ENCODE peak calls at places on chromosomes 12 and 14, in ten cellular contexts. One of them, this sample, is unnamed.

GRCh38 chr14:75649773-75650172 is 10.9 kb downstream of the ERG28 start:
- DNase-seq in AG04449: no peak
- DNase-seq in NCI-H1092 treated with DMSO at 0.1 percent for 48 hours: no peak
- DNase-seq in SW480: no peak
- DNase-seq in activated T-cell treated with anti-CD3 and anti-CD28 coated beads, Interleukin-2, amount 50 U/mL, for 48 hours: no peak
- DNase-seq in progenitor cell of endocrine pancreas: no peak
- DNase-seq in psoas muscle: no peak
- DNase-seq in NCI-H524: no peak
- DNase-seq in RPMI7951: no peak
- DNase-seq in NCI-H1417: no peak
- DNase-seq in this sample: no peak

GRCh38 chr14:105165134-105165704 is 3.4 kb downstream of the JAG2 start:
- DNase-seq in AG04449: no peak
- DNase-seq in NCI-H1092 treated with DMSO at 0.1 percent for 48 hours: no peak
- DNase-seq in SW480: peak; percentile 87
- DNase-seq in activated T-cell treated with anti-CD3 and anti-CD28 coated beads, Interleukin-2, amount 50 U/mL, for 48 hours: no peak
- DNase-seq in progenitor cell of endocrine pancreas: no peak
- DNase-seq in psoas muscle: no peak
- DNase-seq in NCI-H524: no peak
- DNase-seq in RPMI7951: no peak
- DNase-seq in NCI-H1417: peak; percentile 87
- DNase-seq in this sample: no peak

GRCh38 chr12:6872073-6873048 is 742 bp downstream of the SPSB2 start:
- DNase-seq in AG04449: no peak
- DNase-seq in NCI-H1092 treated with DMSO at 0.1 percent for 48 hours: peak; percentile 54
- DNase-seq in SW480: peak; percentile 78
- DNase-seq in activated T-cell treated with anti-CD3 and anti-CD28 coated beads, Interleukin-2, amount 50 U/mL, for 48 hours: peak; percentile 95
- DNase-seq in progenitor cell of endocrine pancreas: peak; percentile 98
- DNase-seq in psoas muscle: peak; percentile 93
- DNase-seq in NCI-H524: peak; percentile 22
- DNase-seq in RPMI7951: peak; percentile 63
- DNase-seq in NCI-H1417: peak; percentile 76
- DNase-seq in this sample: peak; percentile 98

GRCh38 chr14:35121026-35121886 is 534 bp downstream of the PPP2R3C start:
- DNase-seq in AG04449: no peak
- DNase-seq in NCI-H1092 treated with DMSO at 0.1 percent for 48 hours: no peak
- DNase-seq in SW480: no peak
- DNase-seq in activated T-cell treated with anti-CD3 and anti-CD28 coated beads, Interleukin-2, amount 50 U/mL, for 48 hours: peak; percentile 41
- DNase-seq in progenitor cell of endocrine pancreas: no peak
- DNase-seq in psoas muscle: no peak
- DNase-seq in NCI-H524: no peak
- DNase-seq in RPMI7951: peak; percentile 10
- DNase-seq in NCI-H1417: peak; percentile 47
- DNase-seq in this sample: peak; percentile 90

GRCh38 chr14:61365667-61366194 is 44.4 kb downstream of the PRKCH start:
- DNase-seq in AG04449: no peak
- DNase-seq in NCI-H1092 treated with DMSO at 0.1 percent for 48 hours: no peak
- DNase-seq in SW480: no peak
- DNase-seq in activated T-cell treated with anti-CD3 and anti-CD28 coated beads, Interleukin-2, amount 50 U/mL, for 48 hours: no peak
- DNase-seq in progenitor cell of endocrine pancreas: no peak
- DNase-seq in psoas muscle: no peak
- DNase-seq in NCI-H524: no peak
- DNase-seq in RPMI7951: no peak
- DNase-seq in NCI-H1417: no peak
- DNase-seq in this sample: no peak

GRCh38 chr14:56216631-56217379 is 98.6 kb downstream of the PELI2 start:
- DNase-seq in AG04449: no peak
- DNase-seq in NCI-H1092 treated with DMSO at 0.1 percent for 48 hours: peak; percentile 77
- DNase-seq in SW480: no peak
- DNase-seq in activated T-cell treated with anti-CD3 and anti-CD28 coated beads, Interleukin-2, amount 50 U/mL, for 48 hours: no peak
- DNase-seq in progenitor cell of endocrine pancreas: no peak
- DNase-seq in psoas muscle: peak; percentile 69
- DNase-seq in NCI-H524: peak; percentile 56
- DNase-seq in RPMI7951: peak; percentile 22
- DNase-seq in NCI-H1417: peak; percentile 28
- DNase-seq in this sample: no peak

GRCh38 chr12:95286713-95287112 is 69.1 kb downstream of the VEZT start:
- DNase-seq in AG04449: no peak
- DNase-seq in NCI-H1092 treated with DMSO at 0.1 percent for 48 hours: no peak
- DNase-seq in SW480: no peak
- DNase-seq in activated T-cell treated with anti-CD3 and anti-CD28 coated beads, Interleukin-2, amount 50 U/mL, for 48 hours: no peak
- DNase-seq in progenitor cell of endocrine pancreas: no peak
- DNase-seq in psoas muscle: no peak
- DNase-seq in NCI-H524: no peak
- DNase-seq in RPMI7951: no peak
- DNase-seq in NCI-H1417: no peak
- DNase-seq in this sample: no peak

GRCh38 chr12:86143162-86143561 is 113.0 kb downstream of the MGAT4C start:
- DNase-seq in AG04449: no peak
- DNase-seq in NCI-H1092 treated with DMSO at 0.1 percent for 48 hours: no peak
- DNase-seq in SW480: no peak
- DNase-seq in activated T-cell treated with anti-CD3 and anti-CD28 coated beads, Interleukin-2, amount 50 U/mL, for 48 hours: no peak
- DNase-seq in progenitor cell of endocrine pancreas: no peak
- DNase-seq in psoas muscle: no peak
- DNase-seq in NCI-H524: no peak
- DNase-seq in RPMI7951: no peak
- DNase-seq in NCI-H1417: no peak
- DNase-seq in this sample: no peak

GRCh38 chr14:49461529-49462401 is 124.4 kb downstream of the RPS29 start:
- DNase-seq in AG04449: peak; percentile 33
- DNase-seq in NCI-H1092 treated with DMSO at 0.1 percent for 48 hours: peak; percentile 61
- DNase-seq in SW480: peak; percentile 63
- DNase-seq in activated T-cell treated with anti-CD3 and anti-CD28 coated beads, Interleukin-2, amount 50 U/mL, for 48 hours: peak; percentile 36
- DNase-seq in progenitor cell of endocrine pancreas: no peak
- DNase-seq in psoas muscle: no peak
- DNase-seq in NCI-H524: peak; percentile 75
- DNase-seq in RPMI7951: peak; percentile 60
- DNase-seq in NCI-H1417: peak; percentile 32
- DNase-seq in this sample: no peak

GRCh38 chr12:110344657-110345056 is 58.9 kb downstream of the ANAPC7 start:
- DNase-seq in AG04449: no peak
- DNase-seq in NCI-H1092 treated with DMSO at 0.1 percent for 48 hours: no peak
- DNase-seq in SW480: no peak
- DNase-seq in activated T-cell treated with anti-CD3 and anti-CD28 coated beads, Interleukin-2, amount 50 U/mL, for 48 hours: peak; percentile 14
- DNase-seq in progenitor cell of endocrine pancreas: no peak
- DNase-seq in psoas muscle: no peak
- DNase-seq in NCI-H524: no peak
- DNase-seq in RPMI7951: no peak
- DNase-seq in NCI-H1417: no peak
- DNase-seq in this sample: no peak

GRCh38 chr14:102819790-102820330 is 42.6 kb downstream of the TRAF3 start:
- DNase-seq in AG04449: no peak
- DNase-seq in NCI-H1092 treated with DMSO at 0.1 percent for 48 hours: no peak
- DNase-seq in SW480: peak; percentile 21
- DNase-seq in activated T-cell treated with anti-CD3 and anti-CD28 coated beads, Interleukin-2, amount 50 U/mL, for 48 hours: no peak
- DNase-seq in progenitor cell of endocrine pancreas: no peak
- DNase-seq in psoas muscle: no peak
- DNase-seq in NCI-H524: no peak
- DNase-seq in RPMI7951: no peak
- DNase-seq in NCI-H1417: no peak
- DNase-seq in this sample: no peak

GRCh38 chr12:125983784-125984510 is 918.7 kb downstream of the AACS start:
- DNase-seq in AG04449: no peak
- DNase-seq in NCI-H1092 treated with DMSO at 0.1 percent for 48 hours: no peak
- DNase-seq in SW480: no peak
- DNase-seq in activated T-cell treated with anti-CD3 and anti-CD28 coated beads, Interleukin-2, amount 50 U/mL, for 48 hours: no peak
- DNase-seq in progenitor cell of endocrine pancreas: peak; percentile 30
- DNase-seq in psoas muscle: no peak
- DNase-seq in NCI-H524: peak; percentile 4
- DNase-seq in RPMI7951: no peak
- DNase-seq in NCI-H1417: no peak
- DNase-seq in this sample: peak; percentile 89

GRCh38 chr14:55739967-55740707 is 160.1 kb downstream of the KTN1 start:
- DNase-seq in AG04449: no peak
- DNase-seq in NCI-H1092 treated with DMSO at 0.1 percent for 48 hours: no peak
- DNase-seq in SW480: no peak
- DNase-seq in activated T-cell treated with anti-CD3 and anti-CD28 coated beads, Interleukin-2, amount 50 U/mL, for 48 hours: no peak
- DNase-seq in progenitor cell of endocrine pancreas: no peak
- DNase-seq in psoas muscle: peak; percentile 59
- DNase-seq in NCI-H524: no peak
- DNase-seq in RPMI7951: no peak
- DNase-seq in NCI-H1417: no peak
- DNase-seq in this sample: peak; percentile 53

GRCh38 chr12:47023944-47024343 is 55.5 kb upstream of the PCED1B start:
- DNase-seq in AG04449: no peak
- DNase-seq in NCI-H1092 treated with DMSO at 0.1 percent for 48 hours: no peak
- DNase-seq in SW480: no peak
- DNase-seq in activated T-cell treated with anti-CD3 and anti-CD28 coated beads, Interleukin-2, amount 50 U/mL, for 48 hours: no peak
- DNase-seq in progenitor cell of endocrine pancreas: no peak
- DNase-seq in psoas muscle: no peak
- DNase-seq in NCI-H524: no peak
- DNase-seq in RPMI7951: no peak
- DNase-seq in NCI-H1417: no peak
- DNase-seq in this sample: no peak

This sample was measured in ecto neural progenitor cell.